ENCODE peak calls at places on chromosomes 4 and X, in five cellular contexts. One of them, this sample, is unnamed.

GRCh38 chrX:30876367-30876766 is 12.7 kb downstream of the TAB3 start:
- DNase-seq in hepatic stellate cell: no peak
- DNase-seq in GM13976: no peak
- DNase-seq in left lobe of liver: no peak
- DNase-seq in foreskin fibroblast: no peak
- DNase-seq in this sample: no peak

GRCh38 chr4:10664408-10664807 is 20.2 kb downstream of the CLNK start:
- DNase-seq in hepatic stellate cell: peak; percentile 36
- DNase-seq in GM13976: no peak
- DNase-seq in left lobe of liver: no peak
- DNase-seq in foreskin fibroblast: peak; percentile 85
- DNase-seq in this sample: peak; percentile 33

GRCh38 chr4:148112231-148112982 is 329.8 kb downstream of the NR3C2 start:
- DNase-seq in hepatic stellate cell: no peak
- DNase-seq in GM13976: no peak
- DNase-seq in left lobe of liver: no peak
- DNase-seq in foreskin fibroblast: peak; percentile 16
- DNase-seq in this sample: no peak

GRCh38 chr4:53863163-53863562 is 201.2 kb downstream of the CHIC2 start:
- DNase-seq in hepatic stellate cell: no peak
- DNase-seq in GM13976: no peak
- DNase-seq in left lobe of liver: no peak
- DNase-seq in foreskin fibroblast: peak; percentile 56
- DNase-seq in this sample: no peak

GRCh38 chrX:109974906-109975655 is 27.8 kb upstream of the TMEM164 start:
- DNase-seq in hepatic stellate cell: no peak
- DNase-seq in GM13976: no peak
- DNase-seq in left lobe of liver: no peak
- DNase-seq in foreskin fibroblast: no peak
- DNase-seq in this sample: no peak

GRCh38 chr4:11606078-11606477 is 177.4 kb upstream of the HS3ST1 start:
- DNase-seq in hepatic stellate cell: no peak
- DNase-seq in GM13976: no peak
- DNase-seq in left lobe of liver: no peak
- DNase-seq in foreskin fibroblast: no peak
- DNase-seq in this sample: no peak

GRCh38 chr4:31246856-31247255 is 526.7 kb downstream of the PCDH7 start:
- DNase-seq in hepatic stellate cell: no peak
- DNase-seq in GM13976: no peak
- DNase-seq in left lobe of liver: no peak
- DNase-seq in foreskin fibroblast: no peak
- DNase-seq in this sample: no peak

GRCh38 chr4:56666279-56666678 is 14.8 kb downstream of the HOPX start:
- DNase-seq in hepatic stellate cell: no peak
- DNase-seq in GM13976: no peak
- DNase-seq in left lobe of liver: no peak
- DNase-seq in foreskin fibroblast: peak; percentile 21
- DNase-seq in this sample: no peak

GRCh38 chr4:179307297-179308136 is 1865.3 kb upstream of the AGA start:
- DNase-seq in hepatic stellate cell: peak; percentile 2
- DNase-seq in GM13976: peak; percentile 32
- DNase-seq in left lobe of liver: no peak
- DNase-seq in foreskin fibroblast: peak; percentile 1
- DNase-seq in this sample: peak; percentile 18